ENCODE peak calls at places on chromosomes 3 and 15, in five cellular contexts. E is heart left ventricle; S is naive thymus-derived CD4-positive, alpha-beta T cell; L is psoas muscle; K is breast epithelium. M is an unnamed sample.
A peak's percentile ranks its signal among the peaks of the same experiment; 100 is the strongest.

GRCh38 chr3:43378066-43378935 is 92.0 kb downstream of the SNRK start:
- DNase-seq in K (no peak), S (peak; percentile 72), E (no peak), L (no peak), M (peak; percentile 77)

GRCh38 chr15:39358441-39359041 is 222.3 kb upstream of the THBS1 start:
- DNase-seq in K (no peak), S (no peak), E (no peak), L (no peak), M (no peak)

GRCh38 chr3:125072310-125072709 is 16.5 kb upstream of the HEG1 start:
- DNase-seq in S (no peak), K (no peak), L (no peak), E (no peak), M (no peak)

GRCh38 chr15:64096486-64097431 is 977 bp downstream of the SNX1 start:
- DNase-seq in S (peak; percentile 8), E (no peak), L (no peak), K (no peak), M (peak; percentile 29)

GRCh38 chr15:57421540-57421939 is 45.2 kb downstream of the CGNL1 start:
- DNase-seq in K (no peak), L (no peak), S (no peak), E (no peak), M (peak; percentile 55)

GRCh38 chr3:62670351-62670750 is 204.9 kb downstream of the CADPS start:
- DNase-seq in E (no peak), K (no peak), L (no peak), S (no peak), M (no peak)

GRCh38 chr3:126907557-126907956 is 75.4 kb upstream of the PLXNA1 start:
- DNase-seq in E (no peak), L (no peak), K (no peak), S (no peak), M (no peak)

GRCh38 chr3:67790043-67790442 is 135.6 kb upstream of the SUCLG2 start:
- DNase-seq in L (no peak), K (no peak), S (peak; percentile 61), E (no peak), M (no peak)

GRCh38 chr3:197239857-197240256 is 58.6 kb downstream of the DLG1 start:
- DNase-seq in E (no peak), S (no peak), L (no peak), K (no peak), M (no peak)
- H3K9me3 ChIP-seq in E (peaks cover 36% of the 10 kb centered on the region), S (no peaks in the 10 kb centered on the region), L (peaks cover 23% of the 10 kb centered on the region), K (peaks cover 8% of the 10 kb centered on the region), M (peaks cover 27% of the 10 kb centered on the region)

GRCh38 chr3:175852560-175852959 is 993.4 kb downstream of the NAALADL2 start:
- DNase-seq in K (no peak), L (no peak), E (no peak), S (no peak), M (no peak)

DNA sequence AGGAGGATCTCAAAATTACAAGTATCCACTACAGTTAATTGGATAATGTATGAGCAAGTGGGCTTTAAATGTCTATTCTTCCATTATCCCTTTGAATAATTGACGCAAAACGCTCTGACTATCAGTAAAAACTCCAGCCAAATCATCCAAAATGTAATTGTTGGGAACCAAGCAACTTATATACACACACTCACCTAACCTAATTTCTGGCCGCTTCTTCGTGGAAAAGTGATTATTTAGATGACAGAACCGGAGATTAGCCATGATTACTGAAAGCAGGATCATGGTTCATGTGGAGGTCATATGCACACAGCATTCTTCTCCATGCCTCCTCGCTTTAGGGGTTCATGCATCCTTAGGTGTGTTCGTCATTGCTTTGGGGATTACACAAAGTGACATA is 992.4 kb downstream of the NAALADL2 start:
- DNase-seq in E (no peak), K (no peak), S (no peak), L (no peak), M (no peak)
- H3K9me3 ChIP-seq in E (no peaks in the 10 kb centered on the region), K (no peaks in the 10 kb centered on the region), S (no peaks in the 10 kb centered on the region), L (no peaks in the 10 kb centered on the region), M (no peaks in the 10 kb centered on the region)

GRCh38 chr3:50157821-50158556 is 2.9 kb downstream of the SEMA3F start:
- DNase-seq in L (no peak), S (no peak), K (peak; percentile 58), E (no peak), M (no peak)

GRCh38 chr3:50155891-50156290 is 767 bp downstream of the SEMA3F start:
- DNase-seq in K (no peak), S (no peak), E (no peak), L (no peak), M (no peak)

GRCh38 chr3:50155491-50155878 is 361 bp downstream of the SEMA3F start:
- DNase-seq in E (no peak), S (no peak), L (no peak), K (no peak), M (no peak)

GRCh38 chr3:50156549-50156948 is 1.4 kb downstream of the SEMA3F start:
- DNase-seq in K (no peak), S (no peak), L (no peak), E (no peak), M (no peak)

GRCh38 chr3:50156991-50157493 is 1.9 kb downstream of the SEMA3F start:
- DNase-seq in E (no peak), K (no peak), L (no peak), S (no peak), M (peak; percentile 61)
- H3K9me3 ChIP-seq in E (no peaks in the 10 kb centered on the region), K (no peaks in the 10 kb centered on the region), L (no peaks in the 10 kb centered on the region), S (no peaks in the 10 kb centered on the region), M (no peaks in the 10 kb centered on the region)

DNA sequence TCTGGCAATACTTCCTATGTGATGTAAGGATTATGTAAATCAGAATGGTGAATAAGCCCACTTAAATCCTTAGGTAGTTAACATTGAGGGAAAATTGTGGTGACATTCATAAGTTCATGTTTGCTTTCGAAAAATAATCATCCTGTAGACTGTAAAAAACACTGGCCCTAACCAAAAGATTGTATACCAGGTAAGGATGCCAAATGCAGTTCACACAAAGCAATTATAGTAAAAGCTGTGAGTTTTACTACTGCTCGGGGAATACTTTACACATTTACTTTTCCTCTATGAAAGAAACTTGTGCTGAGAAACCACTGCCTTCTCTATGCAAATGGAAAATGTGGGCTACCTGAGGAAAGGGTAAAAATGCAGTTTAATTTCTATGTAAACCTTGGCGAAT is 452.7 kb upstream of the DPH6 start:
- DNase-seq in E (no peak), K (no peak), S (no peak), L (no peak), M (no peak)
- H3K9me3 ChIP-seq in E (no peaks in the 10 kb centered on the region), K (no peaks in the 10 kb centered on the region), S (no peaks in the 10 kb centered on the region), L (no peaks in the 10 kb centered on the region), M (no peaks in the 10 kb centered on the region)

GRCh38 chr15:24956131-24956838 is 1.5 kb downstream of the SNRPN start:
- DNase-seq in S (peak; percentile 85), K (peak; percentile 82), E (peak; percentile 83), L (peak; percentile 72), M (peak; percentile 76)

GRCh38 chr15:24957691-24958090 is 2.9 kb downstream of the SNRPN start:
- DNase-seq in S (no peak), E (no peak), L (no peak), K (no peak), M (no peak)

GRCh38 chr15:24962880-24963279 is 8.1 kb downstream of the SNRPN start:
- DNase-seq in E (no peak), S (no peak), K (no peak), L (no peak), M (no peak)

GRCh38 chr15:24966364-24967103 is 11.7 kb downstream of the SNRPN start:
- DNase-seq in E (no peak), K (no peak), S (no peak), L (no peak), M (no peak)

DNA sequence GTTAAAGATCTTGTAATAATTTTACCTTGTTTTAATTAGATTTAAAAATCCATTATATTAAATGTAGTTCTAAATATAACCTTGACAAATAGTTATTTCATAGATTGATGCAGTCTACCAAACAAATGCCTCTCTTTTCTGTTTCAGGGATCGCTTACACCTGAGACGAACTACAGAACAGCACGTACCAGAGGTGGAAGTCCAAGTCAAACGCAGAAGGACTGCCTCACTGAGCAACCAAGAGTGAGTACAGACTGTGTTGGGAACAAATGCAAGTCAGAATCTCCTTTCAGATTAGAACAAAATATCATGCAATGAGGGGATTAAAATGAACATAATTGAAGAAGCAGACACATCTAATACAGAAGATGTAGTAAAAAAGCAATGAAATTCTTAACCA is 7.2 kb downstream of the SNRPN start:
- DNase-seq in K (no peak), L (no peak), S (no peak), E (no peak), M (no peak)
- H3K9me3 ChIP-seq in K (peaks cover 9% of the 10 kb centered on the region), L (no peaks in the 10 kb centered on the region), S (no peaks in the 10 kb centered on the region), E (peaks cover 8% of the 10 kb centered on the region), M (peaks cover 18% of the 10 kb centered on the region)

DNA sequence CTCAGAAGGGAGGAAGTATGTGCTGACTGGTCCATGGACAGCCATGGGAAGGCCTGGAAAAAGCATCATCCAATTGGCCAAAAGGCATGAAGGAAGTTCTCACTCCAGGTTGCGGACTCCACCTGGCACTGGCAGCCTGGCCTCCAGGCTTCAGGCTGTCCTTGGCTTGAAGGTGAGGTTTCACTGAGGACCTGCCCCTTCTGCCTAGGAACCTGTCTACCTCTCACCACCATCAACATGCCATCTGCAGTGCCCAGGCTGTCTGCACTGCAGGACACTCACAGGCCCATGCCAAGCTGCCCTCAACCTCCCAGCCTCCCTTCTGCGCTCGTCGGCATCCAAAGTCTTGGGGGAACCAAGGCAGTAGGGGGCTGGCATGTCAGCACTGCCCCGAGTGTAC is 51.1 kb downstream of the CEP70 start:
- DNase-seq in L (no peak), E (no peak), S (no peak), K (no peak), M (no peak)
- H3K9me3 ChIP-seq in L (peaks cover 12% of the 10 kb centered on the region), E (peaks cover 75% of the 10 kb centered on the region), S (no peaks in the 10 kb centered on the region), K (peaks cover 45% of the 10 kb centered on the region), M (peaks cover 49% of the 10 kb centered on the region)

GRCh38 chr3:70857926-70858325 is 545.5 kb upstream of the MDFIC2 start:
- DNase-seq in K (no peak), E (no peak), S (no peak), L (no peak), M (no peak)
- H3K9me3 ChIP-seq in K (no peaks in the 10 kb centered on the region), E (no peaks in the 10 kb centered on the region), S (no peaks in the 10 kb centered on the region), L (no peaks in the 10 kb centered on the region), M (no peaks in the 10 kb centered on the region)

DNA sequence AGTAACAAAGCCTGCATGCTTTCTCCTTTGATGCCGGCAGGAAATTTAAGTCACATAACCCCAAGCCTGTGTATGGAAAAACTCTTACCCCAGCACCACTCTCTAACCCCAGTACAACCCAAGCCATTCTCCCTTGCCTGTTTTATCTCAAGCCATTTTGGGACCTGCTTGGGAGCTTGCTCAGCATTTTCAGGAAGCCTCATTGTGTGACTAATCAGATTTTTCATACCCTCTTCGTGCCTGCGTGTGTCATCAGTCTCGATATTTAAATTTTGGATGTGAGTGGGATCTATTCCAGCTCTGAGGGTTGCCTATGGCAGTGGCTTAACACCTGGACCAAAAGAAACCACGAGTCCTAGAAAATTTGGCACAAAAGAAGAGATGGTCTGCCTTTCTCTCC is 426.2 kb downstream of the SQOR start:
- DNase-seq in S (no peak), L (no peak), K (no peak), E (no peak), M (no peak)
- H3K9me3 ChIP-seq in S (no peaks in the 10 kb centered on the region), L (no peaks in the 10 kb centered on the region), K (no peaks in the 10 kb centered on the region), E (no peaks in the 10 kb centered on the region), M (no peaks in the 10 kb centered on the region)

GRCh38 chr3:142649996-142650693 is 54.0 kb downstream of the PLS1 start:
- DNase-seq in E (no peak), K (no peak), S (no peak), L (no peak), M (no peak)
- H3K9me3 ChIP-seq in E (no peaks in the 10 kb centered on the region), K (no peaks in the 10 kb centered on the region), S (no peaks in the 10 kb centered on the region), L (no peaks in the 10 kb centered on the region), M (no peaks in the 10 kb centered on the region)

M was measured in mucosa of descending colon.